ENCODE peak calls at places on chromosomes 5 and 9, in four cellular contexts. B is CD4-positive, alpha-beta T cell; U is pancreas; Y is cardiac septum. S is an unnamed sample.

GRCh38 chr9:126461029-126461428 is 134.4 kb downstream of the MVB12B start:
- DNase-seq in B (no peak), U (no peak), Y (no peak), S (no peak)

GRCh38 chr9:137672907-137673791 is 54.3 kb downstream of the EHMT1 start:
- DNase-seq in B (peak), U (no peak), Y (no peak), S (peak)

GRCh38 chr5:166257656-166258055 is 2033.8 kb upstream of the WWC1 start:
- DNase-seq in B (no peak), U (no peak), Y (no peak), S (no peak)

GRCh38 chr5:9197881-9198260 is 348.0 kb downstream of the SEMA5A start:
- DNase-seq in B (no peak), U (no peak), Y (no peak), S (no peak)

GRCh38 chr9:85377751-85378289 is 363.9 kb downstream of the AGTPBP1 start:
- DNase-seq in B (no peak), U (no peak), Y (no peak), S (no peak)

GRCh38 chr5:159030357-159030756 is 69.4 kb downstream of the EBF1 start:
- DNase-seq in B (no peak), U (no peak), Y (no peak), S (no peak)

GRCh38 chr9:123131258-123131657 is 97.8 kb downstream of the GPR21 start:
- DNase-seq in B (no peak), U (no peak), Y (no peak), S (no peak)

GRCh38 chr5:30390095-30390494 is 803.4 kb upstream of the CDH6 start:
- DNase-seq in B (no peak), U (no peak), Y (no peak), S (no peak)

GRCh38 chr9:98189412-98189811 is 3.0 kb downstream of the CORO2A start:
- DNase-seq in B (no peak), U (no peak), Y (no peak), S (no peak)

GRCh38 chr9:135282001-135282731 is 194.7 kb downstream of the OLFM1 start:
- DNase-seq in B (no peak), U (peak), Y (no peak), S (peak)

GRCh38 chr5:60827201-60827600 is 16.9 kb downstream of the ELOVL7 start:
- DNase-seq in B (no peak), U (no peak), Y (no peak), S (no peak)

GRCh38 chr5:160369990-160370712 is at the start of gene C1QTNF2:
- DNase-seq in B (no peak), U (peak), Y (no peak), S (peak)

GRCh38 chr9:77521091-77521490 is 127.0 kb downstream of the GNA14 start:
- DNase-seq in B (no peak), U (peak), Y (no peak), S (no peak)

GRCh38 chr9:98491778-98492177 is 217.0 kb downstream of the GABBR2 start:
- DNase-seq in B (no peak), U (no peak), Y (peak), S (no peak)

GRCh38 chr9:34576943-34577634 is 12.4 kb downstream of the CNTFR start:
- DNase-seq in B (no peak), U (no peak), Y (no peak), S (no peak)

GRCh38 chr5:133369161-133369783 is 243.1 kb downstream of the FSTL4 start:
- DNase-seq in B (no peak), U (no peak), Y (no peak), S (no peak)

GRCh38 chr9:99929652-99930051 is 23.2 kb downstream of the STX17 start:
- DNase-seq in B (no peak), U (no peak), Y (no peak), S (no peak)

GRCh38 chr5:37991903-37992299 is 152.1 kb upstream of the GDNF start:
- DNase-seq in B (no peak), U (no peak), Y (no peak), S (no peak)

GRCh38 chr9:15115041-15115440 is 192.0 kb downstream of the TTC39B start:
- DNase-seq in B (no peak), U (no peak), Y (no peak), S (no peak)

GRCh38 chr5:101212942-101213514 is 309.9 kb upstream of the ST8SIA4 start:
- DNase-seq in B (no peak), U (no peak), Y (no peak), S (no peak)

GRCh38 chr9:107644774-107645463 is 155.3 kb upstream of the KLF4 start:
- DNase-seq in B (no peak), U (peak), Y (no peak), S (no peak)

GRCh38 chr5:77629553-77630245 is 8.8 kb downstream of the OTP start:
- DNase-seq in B (no peak), U (no peak), Y (no peak), S (no peak)

GRCh38 chr5:11853796-11854195 is 50.5 kb downstream of the CTNND2 start:
- DNase-seq in B (no peak), U (no peak), Y (no peak), S (no peak)

GRCh38 chr9:38643456-38644173 is 23.2 kb upstream of the ANKRD18A start:
- DNase-seq in B (no peak), U (no peak), Y (no peak), S (no peak)

GRCh38 chr9:33921967-33922895 is 105.3 kb downstream of the UBE2R2 start:
- DNase-seq in B (no peak), U (no peak), Y (no peak), S (no peak)

GRCh38 chr9:104984121-104984520 is 56.2 kb upstream of the ABCA1 start:
- DNase-seq in B (no peak), U (no peak), Y (no peak), S (no peak)